ENCODE peak calls at places on chromosomes 11 and 22, in seven cellular contexts. V, S, I, O, A, F and M are unnamed samples.

GRCh38 chr11:827146-827860 is 416 bp upstream of the CRACR2B start:
- DNase-seq in V (peak), S (no peak), I (no peak), O (no peak), A (peak), F (no peak), M (peak)

GRCh38 chr22:27107824-27108223 is 450.4 kb downstream of the MIAT start:
- DNase-seq in V (peak), S (peak), I (peak), O (peak), A (peak), F (no peak), M (no peak)

GRCh38 chr11:61791737-61792309 is 576 bp downstream of the TMEM258 start:
- DNase-seq in V (peak), S (peak), I (peak), O (peak), A (peak), F (peak), M (peak)

GRCh38 chr11:84522331-84522730 is 1104.8 kb downstream of the DLG2 start:
- DNase-seq in V (no peak), S (no peak), I (no peak), O (no peak), A (no peak), F (no peak), M (no peak)

GRCh38 chr11:132658696-132659095 is 873.6 kb downstream of the OPCML start:
- DNase-seq in V (no peak), S (no peak), I (no peak), O (no peak), A (no peak), F (no peak), M (no peak)

GRCh38 chr11:28058333-28058732 is 49.6 kb downstream of the KIF18A start:
- DNase-seq in V (no peak), S (no peak), I (no peak), O (no peak), A (no peak), F (no peak), M (no peak)

GRCh38 chr11:15932417-15932816 is 423.9 kb downstream of the SOX6 start:
- DNase-seq in V (peak), S (no peak), I (no peak), O (no peak), A (no peak), F (no peak), M (no peak)

GRCh38 chr22:28029201-28029948 is 110.3 kb upstream of the PITPNB start:
- DNase-seq in V (peak), S (no peak), I (no peak), O (peak), A (peak), F (peak), M (no peak)

GRCh38 chr22:44449061-44449682 is 48.9 kb downstream of the RTL6 start:
- DNase-seq in V (no peak), S (no peak), I (no peak), O (no peak), A (peak), F (no peak), M (no peak)

GRCh38 chr22:29938285-29938693 is 55.3 kb downstream of the MTMR3 start:
- DNase-seq in V (no peak), S (no peak), I (no peak), O (no peak), A (no peak), F (no peak), M (no peak)

GRCh38 chr11:116601734-116602636 is 170.8 kb downstream of the BUD13 start:
- DNase-seq in V (no peak), S (no peak), I (no peak), O (peak), A (no peak), F (no peak), M (no peak)

GRCh38 chr11:17496406-17496805 is 19.8 kb upstream of the ABCC8 start:
- DNase-seq in V (no peak), S (no peak), I (no peak), O (no peak), A (peak), F (no peak), M (no peak)

GRCh38 chr22:45688606-45689080 is 17.0 kb downstream of the ATXN10 start:
- DNase-seq in V (no peak), S (no peak), I (no peak), O (no peak), A (peak), F (no peak), M (no peak)

DNA sequence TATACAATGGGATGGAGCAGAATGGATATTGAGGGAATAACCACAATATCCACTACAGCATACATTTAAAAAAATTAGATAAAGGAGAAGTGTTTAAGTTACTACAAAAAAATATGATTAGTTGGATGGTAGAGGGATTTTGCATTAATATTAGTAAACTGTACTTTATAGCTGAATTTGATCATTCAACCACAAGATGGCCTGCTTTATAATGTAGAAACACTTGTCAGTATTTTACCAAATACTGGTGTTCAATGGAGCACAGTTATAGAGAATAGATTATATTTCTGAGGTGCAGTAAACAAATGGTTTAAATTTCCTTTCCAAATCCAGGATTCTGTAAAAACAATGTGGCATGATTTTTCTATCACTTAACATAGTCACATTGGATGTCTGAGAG is 818.8 kb upstream of the CHORDC1 start:
- DNase-seq in V (no peak), S (no peak), I (no peak), O (no peak), A (no peak), F (no peak), M (no peak)
- TF ChIP-seq CTCF in V (no peak), S (no peak), I (no peak), O (no peak), A (no peak), F (no peak), M (no peak)

GRCh38 chr11:121449123-121449522 is 3.0 kb upstream of the SORL1 start:
- DNase-seq in V (no peak), S (no peak), I (no peak), O (no peak), A (no peak), F (no peak), M (no peak)

GRCh38 chr11:121448431-121448941 is 3.6 kb upstream of the SORL1 start:
- DNase-seq in V (no peak), S (no peak), I (no peak), O (no peak), A (peak), F (no peak), M (no peak)

GRCh38 chr11:121445071-121445768 is 6.9 kb upstream of the SORL1 start:
- DNase-seq in V (peak), S (no peak), I (no peak), O (no peak), A (no peak), F (no peak), M (no peak)

GRCh38 chr11:121444508-121444907 is 7.6 kb upstream of the SORL1 start:
- DNase-seq in V (no peak), S (no peak), I (no peak), O (no peak), A (no peak), F (no peak), M (no peak)

DNA sequence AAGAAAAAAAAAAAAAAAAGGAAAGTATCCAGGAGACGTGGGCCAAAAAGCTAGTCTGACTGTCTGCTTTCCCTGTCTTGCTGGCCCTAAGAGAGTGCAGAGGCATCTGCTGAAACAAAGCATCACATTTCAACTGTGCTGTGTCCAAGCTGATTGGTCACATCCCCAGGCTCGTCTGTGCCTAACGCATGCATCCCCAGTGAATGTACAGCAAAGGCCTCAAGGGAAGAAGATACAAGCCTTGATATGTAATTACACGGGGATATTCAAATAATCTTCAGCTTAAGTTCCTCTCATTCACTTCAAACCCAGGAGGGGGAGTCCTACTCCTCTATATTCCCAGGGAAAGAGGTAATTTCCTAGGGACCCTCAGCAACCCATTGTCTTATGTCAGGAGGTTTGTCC is 5.4 kb upstream of the SORL1 start:
- DNase-seq in V (no peak), S (no peak), I (no peak), O (no peak), A (peak), F (no peak), M (no peak)
- TF ChIP-seq CTCF in V (no peak), S (no peak), I (no peak), O (no peak), A (no peak), F (no peak), M (no peak)

GRCh38 chr22:24270556-24271405 is at the start of gene SPECC1L:
- DNase-seq in V (peak), S (peak), I (peak), O (peak), A (peak), F (peak), M (peak)
- TF ChIP-seq CTCF in V (peak), S (no peak), I (no peak), O (no peak), A (no peak), F (peak), M (no peak)

DNA sequence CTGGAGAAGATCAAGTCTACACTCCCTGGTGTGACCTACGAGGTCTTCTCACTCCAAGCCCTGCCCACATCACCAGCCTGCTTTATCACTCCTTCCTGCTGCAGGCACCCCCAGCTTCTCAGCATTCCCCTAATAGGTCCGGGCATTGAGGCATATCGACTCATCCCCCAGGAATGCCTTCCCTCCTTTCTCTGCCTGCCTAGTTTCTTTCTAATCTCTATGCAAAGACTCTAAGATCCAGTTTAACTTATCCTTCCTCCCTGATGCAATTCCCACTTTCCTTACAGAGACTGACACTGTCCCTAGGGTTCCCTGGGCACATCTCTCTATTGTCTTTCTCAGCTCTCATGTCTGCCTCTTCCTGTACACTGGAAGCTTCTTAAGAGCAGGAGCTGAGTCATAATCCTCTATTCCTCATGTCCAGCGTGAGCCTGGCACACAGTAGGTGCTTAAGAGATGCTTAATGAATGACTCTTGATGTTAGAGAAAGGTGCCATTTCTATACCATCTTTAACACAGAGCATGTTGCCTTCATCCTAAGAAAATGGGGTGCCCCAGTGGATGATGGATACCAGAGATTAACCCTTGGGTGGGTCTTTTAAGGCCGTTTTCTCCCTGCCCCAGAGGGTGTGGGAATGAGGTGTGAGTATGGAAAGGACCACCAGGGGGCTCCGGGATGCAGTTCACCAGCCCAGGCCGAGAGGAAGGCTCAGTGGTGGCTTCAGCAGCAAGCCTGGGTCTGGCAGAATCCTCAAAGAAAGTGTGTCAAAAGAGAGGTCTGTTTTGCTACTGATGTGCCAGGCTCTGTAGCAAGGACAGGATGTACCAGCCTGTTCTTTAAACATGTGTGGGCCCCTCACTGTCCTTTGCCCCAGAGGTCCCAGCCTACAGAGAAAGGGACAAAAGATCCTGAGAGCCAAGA is 34.7 kb downstream of the PARVA start:
- DNase-seq in V (peak), S (peak), I (peak), O (no peak), A (peak), F (peak), M (peak)
- TF ChIP-seq CTCF in V (peak), S (peak), I (peak), O (peak), A (peak), F (peak), M (peak)